ENCODE peak calls at places on chromosomes 4 and X, in four cellular contexts. C, J, F and V are unnamed samples.

GRCh38 chr4:112927544-112927943 is 121.9 kb upstream of the ANK2 start:
- DNase-seq in J (no peak), C (no peak), F (no peak), V (no peak)

GRCh38 chr4:157550028-157550427 is 329.5 kb downstream of the GRIA2 start:
- DNase-seq in C (no peak), F (no peak), J (no peak), V (no peak)

GRCh38 chr4:11597506-11597905 is 168.8 kb upstream of the HS3ST1 start:
- DNase-seq in F (no peak), J (no peak), C (no peak), V (no peak)

GRCh38 chrX:110384490-110384889 is 25.8 kb downstream of the RTL9 start:
- DNase-seq in J (no peak), F (no peak), C (no peak), V (no peak)

GRCh38 chrX:69987691-69988090 is 62.0 kb downstream of the AWAT2 start:
- DNase-seq in C (no peak), J (no peak), F (no peak), V (no peak)

GRCh38 chr4:170015285-170015684 is 10.9 kb downstream of the MFAP3L start:
- DNase-seq in F (no peak), J (no peak), C (no peak), V (no peak)

GRCh38 chrX:119236599-119237525 is 777 bp downstream of the PGRMC1 start:
- DNase-seq in C (peak; percentile 48), J (peak; percentile 68), F (no peak), V (peak; percentile 8)

GRCh38 chr4:7419961-7420660 is 14.6 kb downstream of the PSAPL1 start:
- DNase-seq in J (peak; percentile 28), F (no peak), C (no peak), V (no peak)

GRCh38 chr4:62080431-62080830 is 880.3 kb downstream of the ADGRL3 start:
- DNase-seq in F (no peak), C (no peak), J (no peak), V (no peak)

GRCh38 chr4:142129931-142130330 is 493.5 kb downstream of the IL15 start:
- DNase-seq in F (no peak), J (no peak), C (no peak), V (no peak)

GRCh38 chr4:2082118-2082517 is 23.0 kb downstream of the NAT8L start:
- DNase-seq in C (no peak), J (peak; percentile 30), F (no peak), V (no peak)

GRCh38 chr4:52822583-52823477 is 39.3 kb upstream of the RASL11B start:
- DNase-seq in J (no peak), C (peak; percentile 9), F (no peak), V (no peak)

GRCh38 chr4:38669233-38669632 is 5.2 kb downstream of the KLF3 start:
- DNase-seq in C (no peak), F (no peak), J (no peak), V (no peak)

GRCh38 chr4:152614337-152614736 is 65.5 kb downstream of the TMEM154 start:
- DNase-seq in J (no peak), C (no peak), F (no peak), V (no peak)

GRCh38 chr4:53477666-53478065 is 100.2 kb downstream of the FIP1L1 start:
- DNase-seq in C (no peak), F (no peak), J (no peak), V (no peak)

GRCh38 chr4:8725071-8725841 is 132.7 kb downstream of the CPZ start:
- DNase-seq in F (no peak), C (no peak), J (peak; percentile 40), V (no peak)

GRCh38 chrX:7146703-7147430 is 645 bp upstream of the STS start:
- DNase-seq in J (peak; percentile 65), C (peak; percentile 36), F (no peak), V (peak; percentile 74)

GRCh38 chr4:104487105-104487504 is 7.6 kb downstream of the CXXC4 start:
- DNase-seq in F (no peak), C (peak; percentile 6), J (no peak), V (no peak)

GRCh38 chr4:21012851-21013331 is 312.6 kb downstream of the PACRGL start:
- DNase-seq in F (no peak), J (no peak), C (no peak), V (no peak)

GRCh38 chrX:108165349-108166111 is 74.0 kb downstream of the ATG4A start:
- DNase-seq in F (peak; percentile 33), J (no peak), C (peak; percentile 23), V (no peak)

GRCh38 chr4:107689912-107690587 is 30.0 kb downstream of the PAPSS1 start:
- DNase-seq in J (no peak), C (no peak), F (peak; percentile 14), V (no peak)

GRCh38 chr4:123317211-123317610 is 79.4 kb upstream of the SPRY1 start:
- DNase-seq in J (no peak), F (no peak), C (no peak), V (no peak)

GRCh38 chr4:7206385-7206784 is 14.0 kb downstream of the SORCS2 start:
- DNase-seq in C (no peak), J (peak; percentile 80), F (no peak), V (no peak)

GRCh38 chrX:123188081-123188480 is 4.0 kb downstream of the GRIA3 start:
- DNase-seq in F (no peak), C (no peak), J (no peak), V (no peak)

GRCh38 chrX:154516655-154517100 is 646 bp upstream of the FAM3A start:
- DNase-seq in C (peak; percentile 43), F (no peak), J (no peak), V (no peak)

GRCh38 chr4:156362581-156362980 is 408.9 kb upstream of the CTSO start:
- DNase-seq in F (no peak), J (no peak), C (no peak), V (no peak)

GRCh38 chr4:134935320-134935719 is 733.7 kb upstream of the PABPC4L start:
- DNase-seq in F (no peak), J (no peak), C (peak; percentile 27), V (no peak)

GRCh38 chr4:85005865-85006377 is 39.4 kb upstream of the WDFY3 start:
- DNase-seq in C (no peak), J (no peak), F (no peak), V (no peak)

GRCh38 chrX:68375803-68376202 is 57.5 kb downstream of the OPHN1 start:
- DNase-seq in J (no peak), F (no peak), C (no peak), V (no peak)

GRCh38 chrX:140123446-140123845 is 158.1 kb upstream of the CXorf66 start:
- DNase-seq in J (no peak), C (peak; percentile 1), F (no peak), V (no peak)
- TF ChIP-seq CTCF in J (no peak), C (no peak), F (no peak), V (peak; percentile 28)

GRCh38 chrX:45767021-45767491 is 566.4 kb upstream of the DIPK2B start:
- DNase-seq in J (no peak), F (no peak), C (no peak), V (no peak)
- H3K4me3 ChIP-seq in J (no peak overlapping the region), F (no peak overlapping the region), C (no peak overlapping the region), V (peak overlapping the region; percentile 53)

GRCh38 chrX:8846271-8846670 is 45.1 kb upstream of the FAM9A start:
- DNase-seq in F (no peak), J (no peak), C (no peak), V (no peak)

GRCh38 chrX:8841911-8842310 is 40.7 kb upstream of the FAM9A start:
- DNase-seq in J (no peak), C (no peak), F (no peak), V (no peak)

GRCh38 chrX:8845469-8845868 is 44.3 kb upstream of the FAM9A start:
- DNase-seq in F (no peak), C (no peak), J (no peak), V (no peak)

GRCh38 chrX:8844157-8844556 is 43.0 kb upstream of the FAM9A start:
- DNase-seq in F (no peak), C (no peak), J (no peak), V (no peak)

GRCh38 chrX:8845060-8845459 is 43.9 kb upstream of the FAM9A start:
- DNase-seq in F (no peak), C (no peak), J (no peak), V (no peak)
- TF ChIP-seq CTCF in F (no peak), C (no peak), J (no peak), V (no peak)

GRCh38 chr4:3487861-3488260 is 24.8 kb downstream of the DOK7 start:
- DNase-seq in C (no peak), J (no peak), F (no peak), V (no peak)

GRCh38 chr4:3486556-3487270 is 23.6 kb downstream of the DOK7 start:
- DNase-seq in J (no peak), C (no peak), F (no peak), V (no peak)

GRCh38 chr4:3484057-3484973 is 21.2 kb downstream of the DOK7 start:
- DNase-seq in J (peak; percentile 94), C (peak; percentile 52), F (peak; percentile 12), V (peak; percentile 41)

GRCh38 chr4:3485011-3485881 is 22.1 kb downstream of the DOK7 start:
- DNase-seq in C (no peak), F (no peak), J (no peak), V (peak; percentile 41)

DNA sequence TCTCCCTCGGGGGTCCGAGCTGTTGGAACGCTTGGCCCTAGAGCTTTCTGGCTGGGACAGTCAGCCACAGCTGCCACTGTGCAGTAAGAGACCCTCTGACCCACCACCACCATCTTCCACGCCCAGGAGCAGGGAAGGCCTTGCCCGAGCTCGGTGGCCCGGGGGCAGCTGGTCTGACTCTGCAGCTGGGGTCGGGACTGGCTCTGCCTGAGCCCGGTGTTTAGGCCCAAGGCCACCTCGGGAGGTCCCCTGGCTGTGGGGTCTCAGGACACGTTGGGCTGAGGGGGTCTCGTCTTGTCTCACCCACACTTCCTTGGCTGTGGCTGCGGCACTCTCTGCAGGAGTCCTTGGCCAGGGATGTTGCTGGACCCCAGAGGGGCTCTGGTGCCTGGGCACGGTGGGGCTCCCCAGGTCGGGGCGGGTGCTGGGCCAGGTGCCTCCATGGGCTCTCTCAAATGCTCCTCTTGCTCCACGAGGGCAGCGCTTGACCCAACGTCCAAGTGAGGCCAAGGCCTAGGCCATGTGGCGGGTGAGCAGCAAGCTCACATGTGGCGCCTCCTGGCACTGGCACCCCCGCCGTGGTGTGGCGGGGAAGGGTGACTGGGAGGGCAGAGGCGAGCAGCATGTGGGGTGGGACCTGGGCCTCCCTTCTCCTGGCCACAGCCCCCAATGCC is 22.9 kb downstream of the DOK7 start:
- DNase-seq in C (no peak), J (no peak), F (no peak), V (no peak)
- H3K4me3 ChIP-seq in C (no peak overlapping the region), J (no peak overlapping the region), F (no peak overlapping the region), V (no peak overlapping the region)

DNA sequence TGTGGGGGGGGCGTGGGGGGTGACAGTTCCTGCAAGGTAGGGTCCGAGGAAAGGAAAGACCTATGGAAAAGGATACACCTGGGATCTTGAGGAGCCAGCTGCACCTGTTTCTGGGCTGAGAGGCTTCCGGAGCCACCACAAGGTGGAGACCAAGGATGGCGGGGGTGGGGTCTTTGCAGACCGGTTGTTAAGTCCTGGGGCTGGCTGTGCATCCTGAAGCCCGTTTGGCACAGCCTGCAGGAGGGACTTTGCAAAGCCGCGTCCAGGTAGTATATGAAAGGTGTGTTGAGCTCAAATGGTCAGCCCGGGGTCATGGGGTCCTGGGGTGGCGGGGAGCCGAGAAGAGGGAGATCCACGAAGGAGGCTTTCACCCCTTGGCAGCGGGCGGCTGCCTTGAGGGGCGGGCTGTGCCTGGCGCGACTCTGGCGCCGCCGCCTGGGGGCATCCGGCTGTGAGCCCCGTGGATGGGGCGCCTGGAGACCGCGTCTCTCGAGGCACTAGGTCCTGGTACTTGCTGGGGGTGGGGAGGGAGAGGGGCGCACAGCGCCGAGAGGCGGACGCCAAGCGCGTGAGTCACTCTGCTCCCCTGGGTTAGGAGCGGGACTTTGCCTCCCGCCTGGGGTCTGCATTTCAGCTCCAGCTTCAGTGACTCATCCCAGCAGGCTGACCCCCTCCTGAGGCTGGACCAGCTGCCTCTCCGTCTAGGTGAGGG is 58.2 kb upstream of the DYNLT3 start:
- DNase-seq in J (no peak), F (no peak), C (peak; percentile 3), V (peak; percentile 17)
- TF ChIP-seq CTCF in J (peak; percentile 31), F (peak; percentile 31), C (no peak), V (peak; percentile 3)